ENCODE peak calls at places on chromosomes 3 and 15, in four cellular contexts. One of them, this sample, is unnamed. For H3K27me3 and H3K9me3, the result is how much of the 10 kb centered on the place peaks cover.

GRCh38 chr3:188807002-188807401 is 364.8 kb upstream of the TPRG1 start:
- DNase-seq in upper lobe of left lung: no peak
- DNase-seq in left ventricle myocardium inferior: no peak
- DNase-seq in left lung: no peak
- DNase-seq in this sample: no peak

GRCh38 chr15:99729920-99730319 is 3.3 kb downstream of the LYSMD4 start:
- DNase-seq in upper lobe of left lung: no peak
- DNase-seq in left ventricle myocardium inferior: no peak
- DNase-seq in left lung: no peak
- DNase-seq in this sample: no peak

GRCh38 chr3:66253790-66254620 is 33.2 kb downstream of the SLC25A26 start:
- DNase-seq in upper lobe of left lung: no peak
- DNase-seq in left ventricle myocardium inferior: no peak
- DNase-seq in left lung: no peak
- DNase-seq in this sample: no peak

GRCh38 chr3:15428539-15428938 is 1.1 kb downstream of the EAF1 start:
- DNase-seq in left ventricle myocardium inferior: no peak
- DNase-seq in left lung: no peak
- DNase-seq in upper lobe of left lung: no peak
- DNase-seq in this sample: no peak

GRCh38 chr3:141454906-141455602 is 31.8 kb upstream of the RASA2 start:
- DNase-seq in left lung: no peak
- DNase-seq in upper lobe of left lung: no peak
- DNase-seq in left ventricle myocardium inferior: no peak
- DNase-seq in this sample: no peak

GRCh38 chr3:32296251-32297204 is 58.0 kb downstream of the CMTM8 start:
- DNase-seq in left lung: no peak
- DNase-seq in left ventricle myocardium inferior: peak
- DNase-seq in upper lobe of left lung: peak
- DNase-seq in this sample: peak

GRCh38 chr3:138289260-138289659 is 40.4 kb downstream of the NME9 start:
- DNase-seq in left lung: no peak
- DNase-seq in upper lobe of left lung: no peak
- DNase-seq in left ventricle myocardium inferior: no peak
- DNase-seq in this sample: no peak

GRCh38 chr3:189792046-189792929 is 161.1 kb downstream of the TP63 start:
- DNase-seq in left lung: no peak
- DNase-seq in upper lobe of left lung: no peak
- DNase-seq in left ventricle myocardium inferior: no peak
- DNase-seq in this sample: no peak

GRCh38 chr3:180871901-180872300 is 40.6 kb upstream of the FXR1 start:
- DNase-seq in upper lobe of left lung: no peak
- DNase-seq in left ventricle myocardium inferior: no peak
- DNase-seq in left lung: no peak
- DNase-seq in this sample: no peak

GRCh38 chr3:128430276-128430675 is 36.4 kb downstream of the DNAJB8 start:
- DNase-seq in upper lobe of left lung: no peak
- DNase-seq in left ventricle myocardium inferior: no peak
- DNase-seq in left lung: peak
- DNase-seq in this sample: no peak

GRCh38 chr3:128429275-128429674 is 37.4 kb downstream of the DNAJB8 start:
- DNase-seq in upper lobe of left lung: no peak
- DNase-seq in left lung: peak
- DNase-seq in left ventricle myocardium inferior: no peak
- DNase-seq in this sample: no peak

GRCh38 chr3:128431803-128432300 is 34.8 kb downstream of the DNAJB8 start:
- DNase-seq in left lung: peak
- DNase-seq in upper lobe of left lung: no peak
- DNase-seq in left ventricle myocardium inferior: no peak
- DNase-seq in this sample: no peak

GRCh38 chr3:128429751-128430150 is 36.9 kb downstream of the DNAJB8 start:
- DNase-seq in left lung: peak
- DNase-seq in left ventricle myocardium inferior: no peak
- DNase-seq in upper lobe of left lung: no peak
- DNase-seq in this sample: no peak

DNA sequence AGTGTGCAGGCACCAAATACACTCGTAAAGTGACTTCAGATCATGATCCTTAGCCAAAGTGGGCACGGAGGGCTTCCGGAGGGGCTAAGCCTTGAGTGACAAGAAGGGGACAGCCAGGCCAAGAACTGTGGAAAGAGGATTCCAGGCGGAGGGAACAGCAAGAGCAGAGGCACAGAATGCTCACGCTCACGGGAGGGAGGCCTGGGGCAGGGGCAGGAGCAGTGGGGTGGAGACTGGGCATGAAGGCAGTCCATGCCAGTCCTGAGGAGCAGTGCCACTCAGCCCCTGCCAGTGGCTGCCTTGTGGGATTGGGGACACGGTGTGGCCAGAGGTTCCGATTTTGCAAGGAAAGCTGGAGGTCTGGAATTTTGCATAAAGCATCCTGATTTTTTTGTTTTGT is 36.0 kb downstream of the DNAJB8 start:
- DNase-seq in upper lobe of left lung: no peak
- DNase-seq in left lung: peak
- DNase-seq in left ventricle myocardium inferior: no peak
- DNase-seq in this sample: no peak
- H3K27me3 ChIP-seq in upper lobe of left lung: under half
- H3K27me3 ChIP-seq in left lung: under half
- H3K27me3 ChIP-seq in left ventricle myocardium inferior: half or more
- H3K27me3 ChIP-seq in this sample: half or more

GRCh38 chr15:60338810-60339209 is 59.0 kb downstream of the ANXA2 start:
- DNase-seq in left ventricle myocardium inferior: no peak
- DNase-seq in upper lobe of left lung: no peak
- DNase-seq in left lung: no peak
- DNase-seq in this sample: no peak

GRCh38 chr15:60343221-60343970 is 54.4 kb downstream of the ANXA2 start:
- DNase-seq in upper lobe of left lung: no peak
- DNase-seq in left ventricle myocardium inferior: no peak
- DNase-seq in left lung: no peak
- DNase-seq in this sample: no peak

GRCh38 chr15:60339236-60339635 is 58.5 kb downstream of the ANXA2 start:
- DNase-seq in left lung: no peak
- DNase-seq in left ventricle myocardium inferior: no peak
- DNase-seq in upper lobe of left lung: no peak
- DNase-seq in this sample: no peak

GRCh38 chr15:60337069-60337468 is 60.7 kb downstream of the ANXA2 start:
- DNase-seq in upper lobe of left lung: no peak
- DNase-seq in left lung: no peak
- DNase-seq in left ventricle myocardium inferior: no peak
- DNase-seq in this sample: no peak

GRCh38 chr15:60340207-60340921 is 57.4 kb downstream of the ANXA2 start:
- DNase-seq in upper lobe of left lung: no peak
- DNase-seq in left ventricle myocardium inferior: no peak
- DNase-seq in left lung: no peak
- DNase-seq in this sample: no peak
- H3K9me3 ChIP-seq in upper lobe of left lung: under half
- H3K9me3 ChIP-seq in left ventricle myocardium inferior: under half
- H3K9me3 ChIP-seq in left lung: under half
- H3K9me3 ChIP-seq in this sample: under half

DNA sequence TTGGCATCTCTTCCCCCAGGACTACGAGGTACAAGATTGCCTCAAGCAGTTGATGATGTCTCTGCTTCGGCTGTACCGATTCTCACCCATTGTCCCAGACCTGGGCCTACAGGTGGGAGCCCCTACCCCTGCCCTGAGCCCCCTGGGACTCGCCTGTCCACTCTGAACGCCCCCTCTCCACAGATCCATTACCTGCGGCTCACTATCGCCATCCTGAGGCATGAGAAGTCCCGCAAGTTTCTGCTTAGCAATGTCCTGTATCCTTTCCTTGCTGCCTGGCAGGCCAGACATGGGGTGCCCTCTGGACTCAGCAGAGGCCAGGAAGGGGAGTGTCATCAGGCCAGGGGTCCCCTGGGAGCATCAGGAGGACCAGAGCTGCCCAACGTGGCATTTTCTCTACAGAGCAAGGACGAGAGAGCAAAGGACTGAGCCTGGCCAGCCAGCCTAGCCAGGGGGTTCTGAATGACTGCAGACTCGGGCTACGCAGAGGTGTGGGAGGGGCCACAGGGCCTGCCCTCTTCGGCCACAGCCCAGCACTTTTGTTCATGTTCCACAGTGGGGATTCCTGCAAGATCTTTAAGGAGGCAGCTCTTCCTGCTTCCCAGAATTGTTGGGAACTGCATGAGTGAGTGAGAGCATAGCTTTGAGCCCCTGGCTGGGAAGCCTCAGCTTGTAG is 11.2 kb downstream of the RNF123 start:
- DNase-seq in left ventricle myocardium inferior: no peak
- DNase-seq in left lung: no peak
- DNase-seq in upper lobe of left lung: no peak
- DNase-seq in this sample: no peak
- TF ChIP-seq CTCF in left ventricle myocardium inferior: no peak
- TF ChIP-seq CTCF in left lung: no peak
- TF ChIP-seq CTCF in upper lobe of left lung: no peak
- TF ChIP-seq CTCF in this sample: no peak

DNA sequence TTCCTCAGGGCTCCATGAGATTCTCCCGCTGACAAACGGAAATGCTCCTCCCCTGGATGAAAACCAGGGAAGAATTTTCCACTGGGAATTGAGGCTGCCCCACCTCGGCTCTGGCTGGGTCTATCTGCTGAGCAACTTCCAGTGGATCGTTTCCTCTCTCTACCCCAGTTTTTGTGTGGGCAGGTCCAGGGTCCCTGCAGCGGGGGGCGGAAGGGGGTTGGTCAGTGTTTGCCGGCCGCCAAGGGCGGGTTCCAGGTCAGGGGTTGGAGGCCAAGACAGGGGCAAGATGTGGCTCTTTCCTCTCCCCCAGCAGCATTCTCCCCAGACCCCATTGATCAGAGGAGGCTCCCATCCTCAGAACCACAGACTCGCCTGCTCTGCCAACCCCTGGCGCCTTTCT is 92.3 kb downstream of the WNT7A start:
- DNase-seq in left ventricle myocardium inferior: no peak
- DNase-seq in left lung: no peak
- DNase-seq in upper lobe of left lung: no peak
- DNase-seq in this sample: no peak
- H3K27me3 ChIP-seq in left ventricle myocardium inferior: half or more
- H3K27me3 ChIP-seq in left lung: under half
- H3K27me3 ChIP-seq in upper lobe of left lung: under half
- H3K27me3 ChIP-seq in this sample: under half

DNA sequence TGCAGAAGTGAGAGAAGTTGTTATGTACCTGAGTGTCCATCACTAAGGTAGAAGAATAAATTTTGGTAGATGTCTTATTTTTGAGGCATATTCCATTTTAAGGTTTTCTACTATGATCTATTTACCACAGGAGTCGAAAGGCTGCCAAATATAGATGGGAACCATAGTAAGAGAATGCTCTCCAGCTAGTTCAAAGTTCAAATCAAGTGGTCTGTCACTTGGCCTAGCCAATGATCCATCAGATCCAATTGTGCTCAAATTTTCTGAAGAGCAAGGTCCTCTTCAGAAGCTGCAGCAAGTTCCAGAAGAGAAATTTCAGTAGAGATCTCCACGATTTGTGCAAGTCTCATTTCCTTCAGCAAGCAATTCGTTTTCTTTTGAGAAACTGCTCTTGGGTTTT is 10.9 kb downstream of the PROS1 start:
- DNase-seq in left lung: no peak
- DNase-seq in upper lobe of left lung: no peak
- DNase-seq in left ventricle myocardium inferior: no peak
- DNase-seq in this sample: no peak
- H3K9me3 ChIP-seq in left lung: under half
- H3K9me3 ChIP-seq in upper lobe of left lung: under half
- H3K9me3 ChIP-seq in left ventricle myocardium inferior: under half
- H3K9me3 ChIP-seq in this sample: under half

GRCh38 chr15:64581408-64581761 is 121.0 kb downstream of the ZNF609 start:
- DNase-seq in upper lobe of left lung: no peak
- DNase-seq in left lung: no peak
- DNase-seq in left ventricle myocardium inferior: no peak
- DNase-seq in this sample: no peak
- TF ChIP-seq CTCF in upper lobe of left lung: no peak
- TF ChIP-seq CTCF in left lung: no peak
- TF ChIP-seq CTCF in left ventricle myocardium inferior: no peak
- TF ChIP-seq CTCF in this sample: no peak

GRCh38 chr15:82062479-82062878 is 16.7 kb upstream of the MEX3B start:
- DNase-seq in upper lobe of left lung: no peak
- DNase-seq in left ventricle myocardium inferior: no peak
- DNase-seq in left lung: no peak
- DNase-seq in this sample: no peak
- H3K27me3 ChIP-seq in upper lobe of left lung: under half
- H3K27me3 ChIP-seq in left ventricle myocardium inferior: half or more
- H3K27me3 ChIP-seq in left lung: under half
- H3K27me3 ChIP-seq in this sample: under half

DNA sequence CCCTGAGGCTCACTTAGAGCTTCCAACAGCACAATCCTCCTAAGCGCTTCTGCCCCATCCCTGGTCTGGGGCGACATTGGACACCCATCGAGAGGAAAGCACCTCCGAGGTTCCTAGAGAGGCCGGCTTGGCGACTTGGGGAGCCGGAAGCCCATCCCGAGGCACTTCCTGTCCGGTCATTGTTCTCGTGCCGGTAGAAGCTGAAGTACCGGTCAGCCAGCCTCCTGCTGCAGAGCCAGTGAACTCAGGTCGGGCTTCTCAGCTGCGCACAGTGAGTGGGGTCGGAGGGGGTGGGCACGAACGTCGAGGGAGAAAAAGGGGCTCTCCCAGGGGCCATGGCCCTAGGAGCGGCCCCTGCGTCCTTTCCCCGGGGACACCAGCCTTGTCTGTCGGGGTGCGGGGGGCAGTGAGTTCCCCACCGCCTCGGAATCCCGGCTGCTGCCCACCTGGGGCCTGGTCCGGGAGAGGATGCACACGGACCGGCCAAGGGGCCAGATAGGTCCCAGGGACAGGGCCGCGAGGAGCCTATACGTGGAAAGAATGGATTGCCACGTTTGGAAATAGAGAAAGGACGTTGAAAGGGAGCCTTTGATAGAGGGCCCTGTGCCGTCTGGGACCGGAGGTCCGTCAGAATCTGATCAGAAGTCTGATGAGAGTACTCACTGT is at the start of gene ZNF35:
- DNase-seq in left lung: peak
- DNase-seq in upper lobe of left lung: peak
- DNase-seq in left ventricle myocardium inferior: peak
- DNase-seq in this sample: no peak
- H3K9me3 ChIP-seq in left lung: under half
- H3K9me3 ChIP-seq in upper lobe of left lung: under half
- H3K9me3 ChIP-seq in left ventricle myocardium inferior: under half
- H3K9me3 ChIP-seq in this sample: under half

This sample was measured in CD4-positive, alpha-beta T cell.